ENCODE peak calls at places on chromosomes 4 and X, in four cellular contexts. P is ovary, W is endodermal cell, Q is adrenal gland. G is an unnamed sample.
A peak's percentile ranks its signal among the peaks of the same experiment; 100 is the strongest.

GRCh38 chr4:76665139-76665538 is 230.1 kb downstream of the SHROOM3 start:
- DNase-seq in P (no peak), W (no peak), Q (no peak), G (peak; percentile 94)

GRCh38 chr4:103499094-103499493 is 220.7 kb downstream of the TACR3 start:
- DNase-seq in P (no peak), W (no peak), Q (no peak), G (no peak)

GRCh38 chr4:176333076-176333475 is 13.3 kb downstream of the SPCS3 start:
- DNase-seq in P (no peak), W (no peak), Q (no peak), G (no peak)

GRCh38 chr4:165489786-165490185 is 111.0 kb downstream of the CPE start:
- DNase-seq in P (no peak), W (no peak), Q (no peak), G (no peak)

GRCh38 chr4:89254847-89255246 is 52.8 kb downstream of the GPRIN3 start:
- DNase-seq in P (no peak), W (peak; percentile 75), Q (no peak), G (no peak)

GRCh38 chr4:111399523-111400135 is 745.6 kb upstream of the FAM241A start:
- DNase-seq in P (no peak), W (no peak), Q (no peak), G (no peak)

GRCh38 chr4:141121101-141121500 is 12.2 kb downstream of the RNF150 start:
- DNase-seq in P (no peak), W (no peak), Q (no peak), G (no peak)

GRCh38 chr4:40525811-40526598 is 103.7 kb downstream of the RBM47 start:
- DNase-seq in P (peak; percentile 56), W (peak; percentile 72), Q (peak; percentile 76), G (no peak)

GRCh38 chrX:130097507-130098201 is 12.6 kb downstream of the ELF4 start:
- DNase-seq in P (no peak), W (no peak), Q (no peak), G (no peak)

GRCh38 chr4:140198942-140199341 is 45.0 kb upstream of the MAML3 start:
- DNase-seq in P (no peak), W (no peak), Q (no peak), G (no peak)

GRCh38 chr4:189823611-189824010 is 117.1 kb upstream of the FRG1 start:
- DNase-seq in P (no peak), W (no peak), Q (no peak), G (no peak)

GRCh38 chr4:125062079-125062478 is 252.7 kb upstream of the FAT4 start:
- DNase-seq in P (no peak), W (no peak), Q (no peak), G (no peak)

GRCh38 chr4:175499735-175500352 is 312.2 kb downstream of the GPM6A start:
- DNase-seq in P (no peak), W (no peak), Q (no peak), G (no peak)

GRCh38 chrX:19811807-19812604 is 75.4 kb downstream of the SH3KBP1 start:
- DNase-seq in P (no peak), W (no peak), Q (no peak), G (no peak)

GRCh38 chr4:131644619-131645018 is 1504.5 kb upstream of the PCDH10 start:
- DNase-seq in P (no peak), W (peak; percentile 85), Q (peak; percentile 31), G (no peak)

GRCh38 chr4:54898941-54899340 is 226.5 kb downstream of the KDR start:
- DNase-seq in P (no peak), W (peak; percentile 7), Q (no peak), G (no peak)

GRCh38 chr4:8391972-8392371 is 48.6 kb downstream of the ACOX3 start:
- DNase-seq in P (peak; percentile 79), W (no peak), Q (peak; percentile 60), G (no peak)

GRCh38 chr4:40164459-40164858 is 32.4 kb upstream of the RHOH start:
- DNase-seq in P (no peak), W (no peak), Q (no peak), G (no peak)

GRCh38 chrX:111867236-111867635 is 8.7 kb upstream of the TRPC5OS start:
- DNase-seq in P (no peak), W (no peak), Q (no peak), G (no peak)

GRCh38 chr4:87382116-87382515 is 8.9 kb downstream of the HSD17B11 start:
- DNase-seq in P (no peak), W (no peak), Q (no peak), G (no peak)

GRCh38 chr4:71377561-71377960 is 38.7 kb downstream of the SLC4A4 start:
- DNase-seq in P (no peak), W (no peak), Q (no peak), G (no peak)

GRCh38 chrX:77900688-77901087 is 1.4 kb downstream of the COX7B start:
- DNase-seq in P (no peak), W (no peak), Q (no peak), G (no peak)

GRCh38 chr4:112288455-112288854 is 2.8 kb upstream of the TIFA start:
- DNase-seq in P (no peak), W (no peak), Q (no peak), G (no peak)

GRCh38 chrX:18973527-18974192 is 10.3 kb downstream of the PHKA2 start:
- DNase-seq in P (no peak), W (no peak), Q (peak; percentile 28), G (no peak)

GRCh38 chrX:101415180-101416130 is 7.4 kb downstream of the HNRNPH2 start:
- DNase-seq in P (peak; percentile 27), W (peak; percentile 59), Q (peak; percentile 44), G (no peak)

DNA sequence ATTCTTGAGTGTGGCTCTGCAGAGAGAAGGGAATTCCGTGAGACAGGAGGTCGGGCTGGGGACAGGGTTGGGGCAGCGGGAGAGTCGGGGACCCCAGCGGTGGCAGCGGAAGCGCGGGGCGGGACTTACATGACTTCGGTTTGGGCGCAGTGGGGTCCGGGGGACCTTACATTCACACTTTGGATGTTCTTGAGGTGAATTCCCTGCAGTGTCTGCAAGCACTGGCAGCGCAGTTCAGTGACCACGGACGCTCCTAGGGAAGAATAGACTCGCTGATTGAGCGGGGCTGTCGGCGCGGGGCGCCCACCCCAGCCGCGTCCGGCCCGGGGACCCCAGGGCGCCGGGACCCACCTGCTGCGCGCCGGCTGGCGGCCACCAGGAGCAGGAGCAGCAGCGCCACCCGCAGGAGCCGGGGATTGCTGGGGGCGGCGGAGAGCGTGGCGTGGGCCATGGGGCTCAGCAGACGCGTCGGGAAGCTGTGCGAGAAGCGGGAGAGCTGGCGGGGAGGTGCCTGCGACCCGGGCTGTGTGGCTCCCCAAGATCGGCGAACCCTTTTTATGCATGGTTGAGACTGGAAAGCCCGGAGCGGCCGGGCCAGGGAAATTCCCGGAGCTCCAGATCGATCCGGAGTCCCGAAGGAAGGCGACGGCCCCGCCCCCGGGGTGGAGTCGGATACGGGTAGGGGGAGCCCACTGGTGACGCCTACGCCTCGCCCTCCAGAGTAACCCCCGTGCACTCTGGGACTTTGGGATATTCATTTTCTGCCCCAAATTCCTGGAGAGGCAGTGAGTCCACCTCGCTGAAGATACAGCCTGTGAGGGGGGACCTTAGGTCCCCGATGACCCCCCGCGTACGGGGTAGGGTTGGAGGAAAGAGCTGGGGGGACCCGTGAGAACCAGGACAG is at the start of gene CXCL3:
- DNase-seq in P (peak; percentile 26), W (peak; percentile 89), Q (peak; percentile 67), G (peak; percentile 84)
- H3K4me1 ChIP-seq in P (peaks cover 2% of the 10 kb centered on the region), W (peaks cover 6% of the 10 kb centered on the region), Q (no peaks in the 10 kb centered on the region), G (peaks cover 22% of the 10 kb centered on the region)

GRCh38 chr4:23819041-23819511 is 70.8 kb downstream of the PPARGC1A start:
- DNase-seq in P (no peak), W (no peak), Q (no peak), G (no peak)

GRCh38 chr4:23818097-23818648 is 71.7 kb downstream of the PPARGC1A start:
- DNase-seq in P (no peak), W (no peak), Q (no peak), G (no peak)

GRCh38 chr4:23827971-23828680 is 61.7 kb downstream of the PPARGC1A start:
- DNase-seq in P (no peak), W (no peak), Q (no peak), G (no peak)

DNA sequence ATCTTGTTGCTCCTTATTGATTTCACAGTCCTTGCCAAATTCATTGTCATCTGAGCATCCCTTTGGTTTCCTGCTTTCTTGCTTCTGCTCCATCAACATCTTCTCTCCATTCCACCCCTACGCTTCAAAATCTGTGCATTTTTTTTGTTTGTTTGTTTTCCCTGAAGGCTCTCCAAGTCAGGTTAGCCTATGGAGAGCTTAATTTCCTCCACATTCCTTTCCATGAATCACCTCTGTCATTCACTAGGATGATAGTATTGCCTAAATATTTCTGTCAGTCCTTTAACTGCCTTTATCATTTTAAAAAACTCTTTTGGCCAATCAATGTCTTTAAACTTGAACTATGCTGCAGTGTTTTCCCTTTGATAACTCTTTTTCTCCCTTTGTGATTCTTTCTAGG is 67.7 kb downstream of the PPARGC1A start:
- DNase-seq in P (no peak), W (no peak), Q (no peak), G (no peak)
- H3K36me3 ChIP-seq in P (no peaks in the 10 kb centered on the region), W (no peaks in the 10 kb centered on the region), Q (no peaks in the 10 kb centered on the region), G (no peaks in the 10 kb centered on the region)

GRCh38 chrX:128460835-128461234 is 408.6 kb upstream of the ACTRT1 start:
- DNase-seq in P (no peak), W (peak; percentile 45), Q (no peak), G (no peak)

GRCh38 chrX:128457674-128458073 is 405.5 kb upstream of the ACTRT1 start:
- DNase-seq in P (no peak), W (no peak), Q (no peak), G (no peak)

GRCh38 chrX:128464091-128464490 is 411.9 kb upstream of the ACTRT1 start:
- DNase-seq in P (no peak), W (no peak), Q (no peak), G (no peak)

DNA sequence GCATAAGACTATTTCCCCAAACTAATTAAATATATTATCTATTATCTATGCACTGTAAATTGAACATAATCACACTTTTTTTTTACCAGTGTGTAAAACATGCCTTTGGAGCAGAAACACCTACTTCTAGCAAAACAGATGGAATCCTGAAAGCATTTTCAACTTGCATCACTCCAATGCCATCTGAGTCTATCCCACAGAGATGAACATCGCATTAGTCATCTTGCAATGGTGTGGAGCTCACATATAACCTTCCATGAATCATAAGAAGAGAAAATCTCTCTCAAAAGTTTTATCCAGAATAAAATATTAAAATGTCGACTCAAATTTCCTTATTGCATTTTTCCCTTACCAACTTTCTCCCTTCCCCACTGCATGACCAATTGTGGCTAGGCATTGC is 406.7 kb upstream of the ACTRT1 start:
- DNase-seq in P (no peak), W (no peak), Q (no peak), G (no peak)
- H3K4me1 ChIP-seq in P (no peaks in the 10 kb centered on the region), W (no peaks in the 10 kb centered on the region), Q (no peaks in the 10 kb centered on the region), G (peaks cover 19% of the 10 kb centered on the region)

GRCh38 chr4:163525982-163526381 is 31.5 kb downstream of the TMA16 start:
- DNase-seq in P (no peak), W (no peak), Q (no peak), G (no peak)
- H3K36me3 ChIP-seq in P (no peaks in the 10 kb centered on the region), W (peaks cover 77% of the 10 kb centered on the region), Q (peaks cover 13% of the 10 kb centered on the region), G (peaks cover 99% of the 10 kb centered on the region)

DNA sequence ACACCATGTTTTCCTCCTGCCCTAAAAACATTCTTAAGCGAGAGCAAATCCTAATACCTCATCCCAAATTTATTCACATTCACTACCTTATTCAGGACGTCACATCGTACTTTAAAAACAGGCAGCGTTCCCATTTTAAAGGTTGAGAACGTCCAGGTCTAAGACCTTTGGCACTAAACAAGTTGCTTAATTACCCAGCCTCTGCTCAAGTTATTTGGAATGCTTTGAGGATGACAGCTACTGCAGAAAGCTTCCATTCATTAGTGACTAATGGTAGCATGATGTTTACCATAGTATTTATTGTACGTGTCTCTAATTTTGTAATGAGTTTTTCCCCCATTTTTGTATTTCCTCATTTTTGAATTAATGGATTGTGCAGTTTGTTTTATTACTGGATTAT is 1.5 kb downstream of the USP38 start:
- DNase-seq in P (no peak), W (no peak), Q (no peak), G (no peak)
- H3K4me1 ChIP-seq in P (no peaks in the 10 kb centered on the region), W (peaks cover 7% of the 10 kb centered on the region), Q (peaks cover 14% of the 10 kb centered on the region), G (peaks cover 24% of the 10 kb centered on the region)